ENCODE peak calls at places on chromosomes 16 and 17, in four cellular contexts. K, R, D and U are unnamed samples.

GRCh38 chr16:30841332-30841731 is 52.5 kb downstream of the BCL7C start:
- DNase-seq in D (no peak), K (no peak), R (no peak), U (no peak)

GRCh38 chr17:49730078-49730786 is 22.5 kb upstream of the SLC35B1 start:
- DNase-seq in K (no peak), R (no peak), D (no peak), U (no peak)

GRCh38 chr17:39551879-39552278 is 55.8 kb downstream of the NEUROD2 start:
- DNase-seq in D (no peak), K (no peak), R (no peak), U (no peak)

GRCh38 chr16:4360538-4361021 is 9.5 kb upstream of the PAM16 start:
- DNase-seq in R (no peak), K (no peak), D (no peak), U (no peak)

GRCh38 chr17:9386401-9386800 is 189.2 kb downstream of the STX8 start:
- DNase-seq in R (no peak), K (no peak), D (no peak), U (no peak)

GRCh38 chr17:33390479-33391027 is 97.5 kb upstream of the ASIC2 start:
- DNase-seq in R (no peak), K (no peak), D (no peak), U (no peak)

GRCh38 chr17:81132197-81132540 is 33.1 kb upstream of the PVALEF start:
- DNase-seq in D (no peak), K (no peak), R (no peak), U (no peak)

GRCh38 chr17:78774956-78775571 is 7.0 kb downstream of the CYTH1 start:
- DNase-seq in K (peak), R (no peak), D (peak), U (no peak)